ENCODE peak calls at places on chromosomes 12 and 14, in ten cellular contexts. One of them, this sample, is unnamed.

GRCh38 chr12:96448287-96448686 is 41.1 kb upstream of the CFAP54 start:
- DNase-seq in GM03348: peak
- DNase-seq in body of pancreas: no peak
- DNase-seq in GM12865: no peak
- DNase-seq in activated CD8-positive, alpha-beta memory T cell treated with anti-CD3 and anti-CD28 coated beads, Interleukin-2, amount 50 U/mL, for 4 hours: no peak
- DNase-seq in astrocyte of the spinal cord: peak
- DNase-seq in mammary epithelial cell: peak
- DNase-seq in stimulated activated CD8-positive, alpha-beta memory T cell treated with anti-CD3 and anti-CD28 coated beads, Interleukin-4, amount 100 ng/mL, for 1 hour: no peak
- DNase-seq in type B pancreatic cell: no peak
- DNase-seq in HS-27A: no peak
- DNase-seq in this sample: no peak

GRCh38 chr12:76909290-76909689 is 30.5 kb upstream of the CSRP2 start:
- DNase-seq in GM03348: no peak
- DNase-seq in body of pancreas: no peak
- DNase-seq in GM12865: no peak
- DNase-seq in activated CD8-positive, alpha-beta memory T cell treated with anti-CD3 and anti-CD28 coated beads, Interleukin-2, amount 50 U/mL, for 4 hours: no peak
- DNase-seq in astrocyte of the spinal cord: no peak
- DNase-seq in mammary epithelial cell: no peak
- DNase-seq in stimulated activated CD8-positive, alpha-beta memory T cell treated with anti-CD3 and anti-CD28 coated beads, Interleukin-4, amount 100 ng/mL, for 1 hour: no peak
- DNase-seq in type B pancreatic cell: no peak
- DNase-seq in HS-27A: no peak
- DNase-seq in this sample: no peak

GRCh38 chr14:42323426-42323825 is 716.8 kb downstream of the LRFN5 start:
- DNase-seq in GM03348: no peak
- DNase-seq in body of pancreas: no peak
- DNase-seq in GM12865: no peak
- DNase-seq in activated CD8-positive, alpha-beta memory T cell treated with anti-CD3 and anti-CD28 coated beads, Interleukin-2, amount 50 U/mL, for 4 hours: no peak
- DNase-seq in astrocyte of the spinal cord: no peak
- DNase-seq in mammary epithelial cell: no peak
- DNase-seq in stimulated activated CD8-positive, alpha-beta memory T cell treated with anti-CD3 and anti-CD28 coated beads, Interleukin-4, amount 100 ng/mL, for 1 hour: no peak
- DNase-seq in type B pancreatic cell: no peak
- DNase-seq in HS-27A: no peak
- DNase-seq in this sample: no peak

GRCh38 chr12:13044859-13045384 is 741 bp downstream of the FAM234B start:
- DNase-seq in GM03348: peak
- DNase-seq in body of pancreas: no peak
- DNase-seq in GM12865: no peak
- DNase-seq in activated CD8-positive, alpha-beta memory T cell treated with anti-CD3 and anti-CD28 coated beads, Interleukin-2, amount 50 U/mL, for 4 hours: no peak
- DNase-seq in astrocyte of the spinal cord: peak
- DNase-seq in mammary epithelial cell: peak
- DNase-seq in stimulated activated CD8-positive, alpha-beta memory T cell treated with anti-CD3 and anti-CD28 coated beads, Interleukin-4, amount 100 ng/mL, for 1 hour: no peak
- DNase-seq in type B pancreatic cell: no peak
- DNase-seq in HS-27A: no peak
- DNase-seq in this sample: no peak

GRCh38 chr12:83709899-83710298 is 1023.2 kb downstream of the TMTC2 start:
- DNase-seq in GM03348: no peak
- DNase-seq in body of pancreas: no peak
- DNase-seq in GM12865: no peak
- DNase-seq in activated CD8-positive, alpha-beta memory T cell treated with anti-CD3 and anti-CD28 coated beads, Interleukin-2, amount 50 U/mL, for 4 hours: no peak
- DNase-seq in astrocyte of the spinal cord: no peak
- DNase-seq in mammary epithelial cell: peak
- DNase-seq in stimulated activated CD8-positive, alpha-beta memory T cell treated with anti-CD3 and anti-CD28 coated beads, Interleukin-4, amount 100 ng/mL, for 1 hour: no peak
- DNase-seq in type B pancreatic cell: no peak
- DNase-seq in HS-27A: no peak
- DNase-seq in this sample: no peak

GRCh38 chr12:2291182-2291832 is 238.5 kb downstream of the CACNA1C start:
- DNase-seq in GM03348: peak
- DNase-seq in body of pancreas: no peak
- DNase-seq in GM12865: peak
- DNase-seq in activated CD8-positive, alpha-beta memory T cell treated with anti-CD3 and anti-CD28 coated beads, Interleukin-2, amount 50 U/mL, for 4 hours: peak
- DNase-seq in astrocyte of the spinal cord: peak
- DNase-seq in mammary epithelial cell: peak
- DNase-seq in stimulated activated CD8-positive, alpha-beta memory T cell treated with anti-CD3 and anti-CD28 coated beads, Interleukin-4, amount 100 ng/mL, for 1 hour: no peak
- DNase-seq in type B pancreatic cell: no peak
- DNase-seq in HS-27A: no peak
- DNase-seq in this sample: peak

GRCh38 chr12:132619301-132620112 is 931 bp downstream of the P2RX2 start:
- DNase-seq in GM03348: no peak
- DNase-seq in body of pancreas: no peak
- DNase-seq in GM12865: no peak
- DNase-seq in activated CD8-positive, alpha-beta memory T cell treated with anti-CD3 and anti-CD28 coated beads, Interleukin-2, amount 50 U/mL, for 4 hours: no peak
- DNase-seq in astrocyte of the spinal cord: no peak
- DNase-seq in mammary epithelial cell: no peak
- DNase-seq in stimulated activated CD8-positive, alpha-beta memory T cell treated with anti-CD3 and anti-CD28 coated beads, Interleukin-4, amount 100 ng/mL, for 1 hour: no peak
- DNase-seq in type B pancreatic cell: peak
- DNase-seq in HS-27A: no peak
- DNase-seq in this sample: no peak

GRCh38 chr12:5592313-5592712 is 160.4 kb downstream of the NTF3 start:
- DNase-seq in GM03348: peak
- DNase-seq in body of pancreas: no peak
- DNase-seq in GM12865: no peak
- DNase-seq in activated CD8-positive, alpha-beta memory T cell treated with anti-CD3 and anti-CD28 coated beads, Interleukin-2, amount 50 U/mL, for 4 hours: no peak
- DNase-seq in astrocyte of the spinal cord: no peak
- DNase-seq in mammary epithelial cell: no peak
- DNase-seq in stimulated activated CD8-positive, alpha-beta memory T cell treated with anti-CD3 and anti-CD28 coated beads, Interleukin-4, amount 100 ng/mL, for 1 hour: no peak
- DNase-seq in type B pancreatic cell: no peak
- DNase-seq in HS-27A: no peak
- DNase-seq in this sample: peak

GRCh38 chr14:69696633-69697557 is 70.0 kb upstream of the SRSF5 start:
- DNase-seq in GM03348: no peak
- DNase-seq in body of pancreas: no peak
- DNase-seq in GM12865: no peak
- DNase-seq in activated CD8-positive, alpha-beta memory T cell treated with anti-CD3 and anti-CD28 coated beads, Interleukin-2, amount 50 U/mL, for 4 hours: no peak
- DNase-seq in astrocyte of the spinal cord: no peak
- DNase-seq in mammary epithelial cell: no peak
- DNase-seq in stimulated activated CD8-positive, alpha-beta memory T cell treated with anti-CD3 and anti-CD28 coated beads, Interleukin-4, amount 100 ng/mL, for 1 hour: no peak
- DNase-seq in type B pancreatic cell: no peak
- DNase-seq in HS-27A: no peak
- DNase-seq in this sample: no peak

GRCh38 chr12:53485955-53486729 is 13.1 kb downstream of the MAP3K12 start:
- DNase-seq in GM03348: no peak
- DNase-seq in body of pancreas: peak
- DNase-seq in GM12865: no peak
- DNase-seq in activated CD8-positive, alpha-beta memory T cell treated with anti-CD3 and anti-CD28 coated beads, Interleukin-2, amount 50 U/mL, for 4 hours: no peak
- DNase-seq in astrocyte of the spinal cord: no peak
- DNase-seq in mammary epithelial cell: no peak
- DNase-seq in stimulated activated CD8-positive, alpha-beta memory T cell treated with anti-CD3 and anti-CD28 coated beads, Interleukin-4, amount 100 ng/mL, for 1 hour: no peak
- DNase-seq in type B pancreatic cell: no peak
- DNase-seq in HS-27A: no peak
- DNase-seq in this sample: no peak

GRCh38 chr14:42806909-42807315 is 1200.2 kb downstream of the LRFN5 start:
- DNase-seq in GM03348: no peak
- DNase-seq in body of pancreas: no peak
- DNase-seq in GM12865: no peak
- DNase-seq in activated CD8-positive, alpha-beta memory T cell treated with anti-CD3 and anti-CD28 coated beads, Interleukin-2, amount 50 U/mL, for 4 hours: no peak
- DNase-seq in astrocyte of the spinal cord: peak
- DNase-seq in mammary epithelial cell: no peak
- DNase-seq in stimulated activated CD8-positive, alpha-beta memory T cell treated with anti-CD3 and anti-CD28 coated beads, Interleukin-4, amount 100 ng/mL, for 1 hour: no peak
- DNase-seq in type B pancreatic cell: no peak
- DNase-seq in HS-27A: no peak
- DNase-seq in this sample: no peak

GRCh38 chr12:1847411-1847810 is 27.0 kb downstream of the LRTM2 start:
- DNase-seq in GM03348: no peak
- DNase-seq in body of pancreas: no peak
- DNase-seq in GM12865: no peak
- DNase-seq in activated CD8-positive, alpha-beta memory T cell treated with anti-CD3 and anti-CD28 coated beads, Interleukin-2, amount 50 U/mL, for 4 hours: no peak
- DNase-seq in astrocyte of the spinal cord: no peak
- DNase-seq in mammary epithelial cell: no peak
- DNase-seq in stimulated activated CD8-positive, alpha-beta memory T cell treated with anti-CD3 and anti-CD28 coated beads, Interleukin-4, amount 100 ng/mL, for 1 hour: no peak
- DNase-seq in type B pancreatic cell: no peak
- DNase-seq in HS-27A: no peak
- DNase-seq in this sample: no peak

GRCh38 chr12:54173906-54174471 is 14.8 kb downstream of the SMUG1 start:
- DNase-seq in GM03348: no peak
- DNase-seq in body of pancreas: no peak
- DNase-seq in GM12865: no peak
- DNase-seq in activated CD8-positive, alpha-beta memory T cell treated with anti-CD3 and anti-CD28 coated beads, Interleukin-2, amount 50 U/mL, for 4 hours: no peak
- DNase-seq in astrocyte of the spinal cord: no peak
- DNase-seq in mammary epithelial cell: no peak
- DNase-seq in stimulated activated CD8-positive, alpha-beta memory T cell treated with anti-CD3 and anti-CD28 coated beads, Interleukin-4, amount 100 ng/mL, for 1 hour: no peak
- DNase-seq in type B pancreatic cell: no peak
- DNase-seq in HS-27A: no peak
- DNase-seq in this sample: no peak

GRCh38 chr12:28998662-28999120 is 150.4 kb upstream of the FAR2 start:
- DNase-seq in GM03348: peak
- DNase-seq in body of pancreas: no peak
- DNase-seq in GM12865: peak
- DNase-seq in activated CD8-positive, alpha-beta memory T cell treated with anti-CD3 and anti-CD28 coated beads, Interleukin-2, amount 50 U/mL, for 4 hours: no peak
- DNase-seq in astrocyte of the spinal cord: peak
- DNase-seq in mammary epithelial cell: peak
- DNase-seq in stimulated activated CD8-positive, alpha-beta memory T cell treated with anti-CD3 and anti-CD28 coated beads, Interleukin-4, amount 100 ng/mL, for 1 hour: no peak
- DNase-seq in type B pancreatic cell: no peak
- DNase-seq in HS-27A: no peak
- DNase-seq in this sample: no peak

GRCh38 chr12:121793836-121794531 is 496 bp upstream of the RHOF start:
- DNase-seq in GM03348: peak
- DNase-seq in body of pancreas: peak
- DNase-seq in GM12865: peak
- DNase-seq in activated CD8-positive, alpha-beta memory T cell treated with anti-CD3 and anti-CD28 coated beads, Interleukin-2, amount 50 U/mL, for 4 hours: peak
- DNase-seq in astrocyte of the spinal cord: peak
- DNase-seq in mammary epithelial cell: peak
- DNase-seq in stimulated activated CD8-positive, alpha-beta memory T cell treated with anti-CD3 and anti-CD28 coated beads, Interleukin-4, amount 100 ng/mL, for 1 hour: peak
- DNase-seq in type B pancreatic cell: peak
- DNase-seq in HS-27A: no peak
- DNase-seq in this sample: peak

GRCh38 chr14:25009891-25010290 is 40.1 kb downstream of the STXBP6 start:
- DNase-seq in GM03348: peak
- DNase-seq in body of pancreas: no peak
- DNase-seq in GM12865: no peak
- DNase-seq in activated CD8-positive, alpha-beta memory T cell treated with anti-CD3 and anti-CD28 coated beads, Interleukin-2, amount 50 U/mL, for 4 hours: no peak
- DNase-seq in astrocyte of the spinal cord: peak
- DNase-seq in mammary epithelial cell: no peak
- DNase-seq in stimulated activated CD8-positive, alpha-beta memory T cell treated with anti-CD3 and anti-CD28 coated beads, Interleukin-4, amount 100 ng/mL, for 1 hour: no peak
- DNase-seq in type B pancreatic cell: no peak
- DNase-seq in HS-27A: peak
- DNase-seq in this sample: no peak

GRCh38 chr14:54207075-54207474 is 189.7 kb upstream of the CDKN3 start:
- DNase-seq in GM03348: no peak
- DNase-seq in body of pancreas: no peak
- DNase-seq in GM12865: no peak
- DNase-seq in activated CD8-positive, alpha-beta memory T cell treated with anti-CD3 and anti-CD28 coated beads, Interleukin-2, amount 50 U/mL, for 4 hours: no peak
- DNase-seq in astrocyte of the spinal cord: peak
- DNase-seq in mammary epithelial cell: peak
- DNase-seq in stimulated activated CD8-positive, alpha-beta memory T cell treated with anti-CD3 and anti-CD28 coated beads, Interleukin-4, amount 100 ng/mL, for 1 hour: no peak
- DNase-seq in type B pancreatic cell: no peak
- DNase-seq in HS-27A: no peak
- DNase-seq in this sample: no peak

GRCh38 chr12:27595231-27595642 is 71.2 kb downstream of the PPFIBP1 start:
- DNase-seq in GM03348: peak
- DNase-seq in body of pancreas: peak
- DNase-seq in GM12865: no peak
- DNase-seq in activated CD8-positive, alpha-beta memory T cell treated with anti-CD3 and anti-CD28 coated beads, Interleukin-2, amount 50 U/mL, for 4 hours: no peak
- DNase-seq in astrocyte of the spinal cord: peak
- DNase-seq in mammary epithelial cell: no peak
- DNase-seq in stimulated activated CD8-positive, alpha-beta memory T cell treated with anti-CD3 and anti-CD28 coated beads, Interleukin-4, amount 100 ng/mL, for 1 hour: no peak
- DNase-seq in type B pancreatic cell: no peak
- DNase-seq in HS-27A: no peak
- DNase-seq in this sample: no peak

GRCh38 chr12:86261142-86261541 is 5.0 kb upstream of the MGAT4C start:
- DNase-seq in GM03348: no peak
- DNase-seq in body of pancreas: no peak
- DNase-seq in GM12865: no peak
- DNase-seq in activated CD8-positive, alpha-beta memory T cell treated with anti-CD3 and anti-CD28 coated beads, Interleukin-2, amount 50 U/mL, for 4 hours: no peak
- DNase-seq in astrocyte of the spinal cord: peak
- DNase-seq in mammary epithelial cell: peak
- DNase-seq in stimulated activated CD8-positive, alpha-beta memory T cell treated with anti-CD3 and anti-CD28 coated beads, Interleukin-4, amount 100 ng/mL, for 1 hour: no peak
- DNase-seq in type B pancreatic cell: no peak
- DNase-seq in HS-27A: no peak
- DNase-seq in this sample: no peak

GRCh38 chr12:62434504-62435336 is 31.9 kb upstream of the MON2 start:
- DNase-seq in GM03348: peak
- DNase-seq in body of pancreas: peak
- DNase-seq in GM12865: peak
- DNase-seq in activated CD8-positive, alpha-beta memory T cell treated with anti-CD3 and anti-CD28 coated beads, Interleukin-2, amount 50 U/mL, for 4 hours: no peak
- DNase-seq in astrocyte of the spinal cord: no peak
- DNase-seq in mammary epithelial cell: no peak
- DNase-seq in stimulated activated CD8-positive, alpha-beta memory T cell treated with anti-CD3 and anti-CD28 coated beads, Interleukin-4, amount 100 ng/mL, for 1 hour: no peak
- DNase-seq in type B pancreatic cell: no peak
- DNase-seq in HS-27A: no peak
- DNase-seq in this sample: no peak

GRCh38 chr12:14588571-14588970 is 20.9 kb upstream of the PLBD1 start:
- DNase-seq in GM03348: no peak
- DNase-seq in body of pancreas: no peak
- DNase-seq in GM12865: no peak
- DNase-seq in activated CD8-positive, alpha-beta memory T cell treated with anti-CD3 and anti-CD28 coated beads, Interleukin-2, amount 50 U/mL, for 4 hours: no peak
- DNase-seq in astrocyte of the spinal cord: no peak
- DNase-seq in mammary epithelial cell: no peak
- DNase-seq in stimulated activated CD8-positive, alpha-beta memory T cell treated with anti-CD3 and anti-CD28 coated beads, Interleukin-4, amount 100 ng/mL, for 1 hour: no peak
- DNase-seq in type B pancreatic cell: no peak
- DNase-seq in HS-27A: no peak
- DNase-seq in this sample: no peak

GRCh38 chr12:31865023-31865422 is 94.2 kb upstream of the RESF1 start:
- DNase-seq in GM03348: no peak
- DNase-seq in body of pancreas: no peak
- DNase-seq in GM12865: no peak
- DNase-seq in activated CD8-positive, alpha-beta memory T cell treated with anti-CD3 and anti-CD28 coated beads, Interleukin-2, amount 50 U/mL, for 4 hours: no peak
- DNase-seq in astrocyte of the spinal cord: no peak
- DNase-seq in mammary epithelial cell: no peak
- DNase-seq in stimulated activated CD8-positive, alpha-beta memory T cell treated with anti-CD3 and anti-CD28 coated beads, Interleukin-4, amount 100 ng/mL, for 1 hour: no peak
- DNase-seq in type B pancreatic cell: no peak
- DNase-seq in HS-27A: no peak
- DNase-seq in this sample: no peak

GRCh38 chr12:4271433-4272013 is 2.0 kb upstream of the CCND2 start:
- DNase-seq in GM03348: no peak
- DNase-seq in body of pancreas: no peak
- DNase-seq in GM12865: peak
- DNase-seq in activated CD8-positive, alpha-beta memory T cell treated with anti-CD3 and anti-CD28 coated beads, Interleukin-2, amount 50 U/mL, for 4 hours: no peak
- DNase-seq in astrocyte of the spinal cord: no peak
- DNase-seq in mammary epithelial cell: no peak
- DNase-seq in stimulated activated CD8-positive, alpha-beta memory T cell treated with anti-CD3 and anti-CD28 coated beads, Interleukin-4, amount 100 ng/mL, for 1 hour: no peak
- DNase-seq in type B pancreatic cell: no peak
- DNase-seq in HS-27A: no peak
- DNase-seq in this sample: no peak

GRCh38 chr14:37436519-37436918 is 158.5 kb downstream of the FOXA1 start:
- DNase-seq in GM03348: no peak
- DNase-seq in body of pancreas: no peak
- DNase-seq in GM12865: no peak
- DNase-seq in activated CD8-positive, alpha-beta memory T cell treated with anti-CD3 and anti-CD28 coated beads, Interleukin-2, amount 50 U/mL, for 4 hours: no peak
- DNase-seq in astrocyte of the spinal cord: no peak
- DNase-seq in mammary epithelial cell: no peak
- DNase-seq in stimulated activated CD8-positive, alpha-beta memory T cell treated with anti-CD3 and anti-CD28 coated beads, Interleukin-4, amount 100 ng/mL, for 1 hour: no peak
- DNase-seq in type B pancreatic cell: no peak
- DNase-seq in HS-27A: no peak
- DNase-seq in this sample: no peak

GRCh38 chr12:3680919-3681594 is 71.9 kb downstream of the CRACR2A start:
- DNase-seq in GM03348: no peak
- DNase-seq in body of pancreas: peak
- DNase-seq in GM12865: no peak
- DNase-seq in activated CD8-positive, alpha-beta memory T cell treated with anti-CD3 and anti-CD28 coated beads, Interleukin-2, amount 50 U/mL, for 4 hours: no peak
- DNase-seq in astrocyte of the spinal cord: peak
- DNase-seq in mammary epithelial cell: peak
- DNase-seq in stimulated activated CD8-positive, alpha-beta memory T cell treated with anti-CD3 and anti-CD28 coated beads, Interleukin-4, amount 100 ng/mL, for 1 hour: no peak
- DNase-seq in type B pancreatic cell: no peak
- DNase-seq in HS-27A: no peak
- DNase-seq in this sample: no peak

GRCh38 chr12:5033883-5034282 is 9.8 kb upstream of the KCNA5 start:
- DNase-seq in GM03348: peak
- DNase-seq in body of pancreas: no peak
- DNase-seq in GM12865: no peak
- DNase-seq in activated CD8-positive, alpha-beta memory T cell treated with anti-CD3 and anti-CD28 coated beads, Interleukin-2, amount 50 U/mL, for 4 hours: no peak
- DNase-seq in astrocyte of the spinal cord: no peak
- DNase-seq in mammary epithelial cell: no peak
- DNase-seq in stimulated activated CD8-positive, alpha-beta memory T cell treated with anti-CD3 and anti-CD28 coated beads, Interleukin-4, amount 100 ng/mL, for 1 hour: no peak
- DNase-seq in type B pancreatic cell: no peak
- DNase-seq in HS-27A: no peak
- DNase-seq in this sample: no peak

GRCh38 chr12:49515266-49515665 is 23.6 kb upstream of the KCNH3 start:
- DNase-seq in GM03348: peak
- DNase-seq in body of pancreas: no peak
- DNase-seq in GM12865: no peak
- DNase-seq in activated CD8-positive, alpha-beta memory T cell treated with anti-CD3 and anti-CD28 coated beads, Interleukin-2, amount 50 U/mL, for 4 hours: no peak
- DNase-seq in astrocyte of the spinal cord: peak
- DNase-seq in mammary epithelial cell: peak
- DNase-seq in stimulated activated CD8-positive, alpha-beta memory T cell treated with anti-CD3 and anti-CD28 coated beads, Interleukin-4, amount 100 ng/mL, for 1 hour: no peak
- DNase-seq in type B pancreatic cell: no peak
- DNase-seq in HS-27A: peak
- DNase-seq in this sample: no peak

GRCh38 chr12:96258451-96258933 is 64.3 kb downstream of the ELK3 start:
- DNase-seq in GM03348: peak
- DNase-seq in body of pancreas: peak
- DNase-seq in GM12865: peak
- DNase-seq in activated CD8-positive, alpha-beta memory T cell treated with anti-CD3 and anti-CD28 coated beads, Interleukin-2, amount 50 U/mL, for 4 hours: no peak
- DNase-seq in astrocyte of the spinal cord: peak
- DNase-seq in mammary epithelial cell: peak
- DNase-seq in stimulated activated CD8-positive, alpha-beta memory T cell treated with anti-CD3 and anti-CD28 coated beads, Interleukin-4, amount 100 ng/mL, for 1 hour: no peak
- DNase-seq in type B pancreatic cell: no peak
- DNase-seq in HS-27A: no peak
- DNase-seq in this sample: no peak

This sample was measured in NCI-H526 treated with DMSO at 0.1 percent for 48 hours.